ENCODE peak calls at places on chromosome X, in four cellular contexts. S, U, E and K are unnamed samples.

GRCh38 chrX:151754641-151755215 is 20.2 kb downstream of the CNGA2 start:
- DNase-seq in S (no peak), U (peak; percentile 36), E (no peak), K (no peak)

GRCh38 chrX:120664081-120664480 is 34.2 kb upstream of the C1GALT1C1 start:
- DNase-seq in S (no peak), U (no peak), E (no peak), K (no peak)

GRCh38 chrX:41452565-41452964 is 5.4 kb downstream of the NYX start:
- DNase-seq in S (no peak), U (no peak), E (no peak), K (no peak)

GRCh38 chrX:40006025-40007017 is 91.4 kb downstream of the BCOR start:
- DNase-seq in S (peak; percentile 71), U (no peak), E (no peak), K (no peak)

GRCh38 chrX:65575024-65575423 is 40.4 kb upstream of the LAS1L start:
- DNase-seq in S (no peak), U (no peak), E (no peak), K (no peak)

GRCh38 chrX:47200385-47201150 is 6.9 kb downstream of the UBA1 start:
- DNase-seq in S (peak; percentile 55), U (no peak), E (no peak), K (peak; percentile 77)

GRCh38 chrX:18286322-18286831 is 65.7 kb upstream of the BEND2 start:
- DNase-seq in S (no peak), U (no peak), E (no peak), K (no peak)

GRCh38 chrX:115948018-115948923 is 222.3 kb upstream of the AGTR2 start:
- DNase-seq in S (peak; percentile 34), U (no peak), E (no peak), K (no peak)

GRCh38 chrX:41095174-41095573 is 9.9 kb downstream of the USP9X start:
- DNase-seq in S (no peak), U (no peak), E (no peak), K (no peak)

GRCh38 chrX:51456814-51457213 is 39.6 kb downstream of the NUDT11 start:
- DNase-seq in S (no peak), U (no peak), E (no peak), K (no peak)

GRCh38 chrX:3046253-3046909 is 5.1 kb downstream of the ARSF start:
- DNase-seq in S (no peak), U (no peak), E (no peak), K (no peak)

GRCh38 chrX:84363674-84364073 is 138.6 kb downstream of the HDX start:
- DNase-seq in S (no peak), U (no peak), E (no peak), K (no peak)

GRCh38 chrX:21375795-21376069 is 1.5 kb downstream of the CNKSR2 start:
- DNase-seq in S (no peak), U (no peak), E (no peak), K (no peak)

GRCh38 chrX:10387011-10387410 is 230.2 kb downstream of the CLCN4 start:
- DNase-seq in S (no peak), U (peak; percentile 3), E (no peak), K (no peak)

GRCh38 chrX:126847143-126847542 is 27.6 kb downstream of the PRR32 start:
- DNase-seq in S (no peak), U (no peak), E (no peak), K (no peak)

GRCh38 chrX:3990569-3990968 is 277.1 kb upstream of the PRKX start:
- DNase-seq in S (no peak), U (no peak), E (no peak), K (no peak)

GRCh38 chrX:150365051-150365952 is 2.2 kb downstream of the MAMLD1 start:
- DNase-seq in S (peak; percentile 65), U (no peak), E (peak; percentile 57), K (no peak)

GRCh38 chrX:147602297-147602696 is 309.4 kb upstream of the FMR1 start:
- DNase-seq in S (no peak), U (no peak), E (no peak), K (no peak)

GRCh38 chrX:36787787-36788186 is 220.4 kb upstream of the FAM47C start:
- DNase-seq in S (no peak), U (no peak), E (no peak), K (no peak)

GRCh38 chrX:9700555-9700954 is 65.1 kb downstream of the GPR143 start:
- DNase-seq in S (no peak), U (no peak), E (no peak), K (no peak)

GRCh38 chrX:48521353-48522243 is at the start of gene EBP:
- DNase-seq in S (peak; percentile 95), U (peak; percentile 89), E (peak; percentile 28), K (no peak)

GRCh38 chrX:78330540-78330939 is 3.1 kb upstream of the CYSLTR1 start:
- DNase-seq in S (no peak), U (no peak), E (no peak), K (no peak)

GRCh38 chrX:82134378-82134777 is 932.5 kb downstream of the SH3BGRL start:
- DNase-seq in S (no peak), U (no peak), E (no peak), K (no peak)

GRCh38 chrX:146921204-146921603 is 106.7 kb upstream of the CXorf51A start:
- DNase-seq in S (no peak), U (no peak), E (no peak), K (no peak)

GRCh38 chrX:9707306-9708015 is 58.2 kb downstream of the GPR143 start:
- DNase-seq in S (no peak), U (no peak), E (no peak), K (no peak)

GRCh38 chrX:123993904-123994635 is 32.6 kb downstream of the STAG2 start:
- DNase-seq in S (no peak), U (no peak), E (no peak), K (no peak)

GRCh38 chrX:66074920-66075879 is 35.3 kb upstream of the VSIG4 start:
- DNase-seq in S (peak; percentile 37), U (no peak), E (no peak), K (peak; percentile 0)